ENCODE peak calls at places on chromosomes 11 and 22, in six cellular contexts. One of them, this sample, is unnamed.

GRCh38 chr22:27223317-27224177 is 566.2 kb downstream of the MIAT start:
- DNase-seq in IMR-90: peak; percentile 89
- DNase-seq in tibial nerve: no peak
- DNase-seq in cardiac muscle cell: peak; percentile 96
- DNase-seq in CD8-positive, alpha-beta T cell: no peak
- DNase-seq in ovary: no peak
- DNase-seq in this sample: no peak

GRCh38 chr11:92932023-92932422 is 37.4 kb upstream of the MTNR1B start:
- DNase-seq in ovary: no peak
- DNase-seq in IMR-90: peak; percentile 23
- DNase-seq in CD8-positive, alpha-beta T cell: no peak
- DNase-seq in tibial nerve: no peak
- DNase-seq in cardiac muscle cell: peak; percentile 6
- DNase-seq in this sample: peak; percentile 9

GRCh38 chr11:61955031-61955415 is 4.9 kb downstream of the BEST1 start:
- DNase-seq in IMR-90: peak; percentile 87
- DNase-seq in tibial nerve: no peak
- DNase-seq in CD8-positive, alpha-beta T cell: no peak
- DNase-seq in ovary: peak; percentile 81
- DNase-seq in cardiac muscle cell: peak; percentile 93
- DNase-seq in this sample: peak; percentile 65

GRCh38 chr11:43789700-43790443 is 90.8 kb upstream of the ALKBH3 start:
- DNase-seq in tibial nerve: no peak
- DNase-seq in IMR-90: peak; percentile 70
- DNase-seq in cardiac muscle cell: peak; percentile 52
- DNase-seq in ovary: no peak
- DNase-seq in CD8-positive, alpha-beta T cell: no peak
- DNase-seq in this sample: peak; percentile 61

GRCh38 chr22:36369922-36370781 is 17.6 kb downstream of the MYH9 start:
- DNase-seq in CD8-positive, alpha-beta T cell: no peak
- DNase-seq in cardiac muscle cell: peak; percentile 64
- DNase-seq in ovary: peak; percentile 60
- DNase-seq in IMR-90: peak; percentile 41
- DNase-seq in tibial nerve: no peak
- DNase-seq in this sample: no peak

GRCh38 chr11:429931-430456 is 11.8 kb downstream of the ANO9 start:
- DNase-seq in IMR-90: no peak
- DNase-seq in ovary: no peak
- DNase-seq in tibial nerve: no peak
- DNase-seq in CD8-positive, alpha-beta T cell: no peak
- DNase-seq in cardiac muscle cell: no peak
- DNase-seq in this sample: no peak

GRCh38 chr11:69640260-69640994 is 529 bp upstream of the CCND1 start:
- DNase-seq in CD8-positive, alpha-beta T cell: no peak
- DNase-seq in cardiac muscle cell: peak; percentile 33
- DNase-seq in tibial nerve: no peak
- DNase-seq in IMR-90: no peak
- DNase-seq in ovary: no peak
- DNase-seq in this sample: no peak

GRCh38 chr11:73137942-73138274 is 4.2 kb downstream of the FCHSD2 start:
- DNase-seq in ovary: no peak
- DNase-seq in IMR-90: no peak
- DNase-seq in CD8-positive, alpha-beta T cell: no peak
- DNase-seq in cardiac muscle cell: no peak
- DNase-seq in tibial nerve: no peak
- DNase-seq in this sample: no peak

GRCh38 chr22:26651840-26652239 is 5.5 kb upstream of the MIAT start:
- DNase-seq in CD8-positive, alpha-beta T cell: no peak
- DNase-seq in IMR-90: no peak
- DNase-seq in cardiac muscle cell: no peak
- DNase-seq in tibial nerve: no peak
- DNase-seq in ovary: no peak
- DNase-seq in this sample: no peak

GRCh38 chr11:35485656-35486318 is 39.6 kb downstream of the PAMR1 start:
- DNase-seq in ovary: peak; percentile 61
- DNase-seq in IMR-90: peak; percentile 79
- DNase-seq in tibial nerve: peak; percentile 66
- DNase-seq in cardiac muscle cell: peak; percentile 83
- DNase-seq in CD8-positive, alpha-beta T cell: peak; percentile 34
- DNase-seq in this sample: peak; percentile 70

GRCh38 chr22:20997536-20998257 is 4.2 kb downstream of the THAP7 start:
- DNase-seq in tibial nerve: no peak
- DNase-seq in IMR-90: no peak
- DNase-seq in CD8-positive, alpha-beta T cell: no peak
- DNase-seq in ovary: no peak
- DNase-seq in cardiac muscle cell: no peak
- DNase-seq in this sample: no peak

GRCh38 chr11:3222003-3222855 is 3.6 kb upstream of the MRGPRG start:
- DNase-seq in ovary: no peak
- DNase-seq in IMR-90: no peak
- DNase-seq in CD8-positive, alpha-beta T cell: no peak
- DNase-seq in cardiac muscle cell: no peak
- DNase-seq in tibial nerve: no peak
- DNase-seq in this sample: no peak

GRCh38 chr11:2358754-2359444 is 18.2 kb upstream of the CD81 start:
- DNase-seq in cardiac muscle cell: no peak
- DNase-seq in ovary: no peak
- DNase-seq in IMR-90: no peak
- DNase-seq in tibial nerve: no peak
- DNase-seq in CD8-positive, alpha-beta T cell: no peak
- DNase-seq in this sample: no peak

GRCh38 chr11:2805388-2806057 is 80.1 kb downstream of the CDKN1C start:
- DNase-seq in CD8-positive, alpha-beta T cell: no peak
- DNase-seq in ovary: peak; percentile 18
- DNase-seq in tibial nerve: peak; percentile 13
- DNase-seq in IMR-90: no peak
- DNase-seq in cardiac muscle cell: no peak
- DNase-seq in this sample: no peak

GRCh38 chr11:65382804-65383368 is 440 bp upstream of the SLC25A45 start:
- DNase-seq in cardiac muscle cell: no peak
- DNase-seq in CD8-positive, alpha-beta T cell: no peak
- DNase-seq in ovary: peak; percentile 52
- DNase-seq in IMR-90: no peak
- DNase-seq in tibial nerve: no peak
- DNase-seq in this sample: peak; percentile 63

GRCh38 chr11:63666874-63667273 is 4.3 kb downstream of the ATL3 start:
- DNase-seq in CD8-positive, alpha-beta T cell: no peak
- DNase-seq in cardiac muscle cell: peak; percentile 70
- DNase-seq in IMR-90: peak; percentile 94
- DNase-seq in ovary: no peak
- DNase-seq in tibial nerve: no peak
- DNase-seq in this sample: no peak

GRCh38 chr11:120808616-120809050 is 215.3 kb upstream of the TBCEL start:
- DNase-seq in IMR-90: no peak
- DNase-seq in CD8-positive, alpha-beta T cell: no peak
- DNase-seq in cardiac muscle cell: no peak
- DNase-seq in ovary: no peak
- DNase-seq in tibial nerve: no peak
- DNase-seq in this sample: no peak

GRCh38 chr11:1340111-1340510 is 30.7 kb upstream of the TOLLIP start:
- DNase-seq in ovary: no peak
- DNase-seq in cardiac muscle cell: no peak
- DNase-seq in CD8-positive, alpha-beta T cell: no peak
- DNase-seq in tibial nerve: no peak
- DNase-seq in IMR-90: no peak
- DNase-seq in this sample: no peak

GRCh38 chr11:12330491-12331231 is 46.7 kb upstream of the PARVA start:
- DNase-seq in CD8-positive, alpha-beta T cell: no peak
- DNase-seq in cardiac muscle cell: peak; percentile 9
- DNase-seq in tibial nerve: no peak
- DNase-seq in ovary: no peak
- DNase-seq in IMR-90: peak; percentile 7
- DNase-seq in this sample: no peak

GRCh38 chr11:108511851-108512474 is 13.8 kb upstream of the POGLUT3 start:
- DNase-seq in ovary: no peak
- DNase-seq in tibial nerve: no peak
- DNase-seq in cardiac muscle cell: peak; percentile 19
- DNase-seq in IMR-90: peak; percentile 70
- DNase-seq in CD8-positive, alpha-beta T cell: no peak
- DNase-seq in this sample: peak; percentile 21

GRCh38 chr11:114496915-114497314 is 57.6 kb downstream of the REXO2 start:
- DNase-seq in CD8-positive, alpha-beta T cell: no peak
- DNase-seq in ovary: no peak
- DNase-seq in tibial nerve: no peak
- DNase-seq in cardiac muscle cell: no peak
- DNase-seq in IMR-90: no peak
- DNase-seq in this sample: no peak
- TF ChIP-seq CTCF in CD8-positive, alpha-beta T cell: no peak
- TF ChIP-seq CTCF in ovary: no peak
- TF ChIP-seq CTCF in tibial nerve: no peak
- TF ChIP-seq CTCF in cardiac muscle cell: no peak
- TF ChIP-seq CTCF in IMR-90: no peak
- TF ChIP-seq CTCF in this sample: no peak

GRCh38 chr11:96105944-96106343 is 182.0 kb upstream of the MTMR2 start:
- DNase-seq in tibial nerve: no peak
- DNase-seq in ovary: no peak
- DNase-seq in cardiac muscle cell: no peak
- DNase-seq in IMR-90: no peak
- DNase-seq in CD8-positive, alpha-beta T cell: no peak
- DNase-seq in this sample: no peak

GRCh38 chr11:96109265-96110030 is 185.5 kb upstream of the MTMR2 start:
- DNase-seq in CD8-positive, alpha-beta T cell: no peak
- DNase-seq in IMR-90: peak; percentile 19
- DNase-seq in ovary: no peak
- DNase-seq in tibial nerve: no peak
- DNase-seq in cardiac muscle cell: no peak
- DNase-seq in this sample: no peak

GRCh38 chr11:96105197-96105895 is 181.4 kb upstream of the MTMR2 start:
- DNase-seq in ovary: no peak
- DNase-seq in CD8-positive, alpha-beta T cell: no peak
- DNase-seq in tibial nerve: no peak
- DNase-seq in cardiac muscle cell: peak; percentile 54
- DNase-seq in IMR-90: no peak
- DNase-seq in this sample: no peak

GRCh38 chr11:96110302-96110701 is 186.4 kb upstream of the MTMR2 start:
- DNase-seq in CD8-positive, alpha-beta T cell: no peak
- DNase-seq in ovary: no peak
- DNase-seq in tibial nerve: no peak
- DNase-seq in IMR-90: no peak
- DNase-seq in cardiac muscle cell: no peak
- DNase-seq in this sample: no peak

GRCh38 chr11:96107143-96107829 is 183.4 kb upstream of the MTMR2 start:
- DNase-seq in ovary: no peak
- DNase-seq in tibial nerve: no peak
- DNase-seq in IMR-90: no peak
- DNase-seq in CD8-positive, alpha-beta T cell: no peak
- DNase-seq in cardiac muscle cell: no peak
- DNase-seq in this sample: no peak
- H3K27ac ChIP-seq in ovary: no peak overlapping the region
- H3K27ac ChIP-seq in tibial nerve: peak overlapping the region; percentile 44
- H3K27ac ChIP-seq in IMR-90: no peak overlapping the region
- H3K27ac ChIP-seq in CD8-positive, alpha-beta T cell: no peak overlapping the region
- H3K27ac ChIP-seq in cardiac muscle cell: no peak overlapping the region
- H3K27ac ChIP-seq in this sample: no peak overlapping the region

DNA sequence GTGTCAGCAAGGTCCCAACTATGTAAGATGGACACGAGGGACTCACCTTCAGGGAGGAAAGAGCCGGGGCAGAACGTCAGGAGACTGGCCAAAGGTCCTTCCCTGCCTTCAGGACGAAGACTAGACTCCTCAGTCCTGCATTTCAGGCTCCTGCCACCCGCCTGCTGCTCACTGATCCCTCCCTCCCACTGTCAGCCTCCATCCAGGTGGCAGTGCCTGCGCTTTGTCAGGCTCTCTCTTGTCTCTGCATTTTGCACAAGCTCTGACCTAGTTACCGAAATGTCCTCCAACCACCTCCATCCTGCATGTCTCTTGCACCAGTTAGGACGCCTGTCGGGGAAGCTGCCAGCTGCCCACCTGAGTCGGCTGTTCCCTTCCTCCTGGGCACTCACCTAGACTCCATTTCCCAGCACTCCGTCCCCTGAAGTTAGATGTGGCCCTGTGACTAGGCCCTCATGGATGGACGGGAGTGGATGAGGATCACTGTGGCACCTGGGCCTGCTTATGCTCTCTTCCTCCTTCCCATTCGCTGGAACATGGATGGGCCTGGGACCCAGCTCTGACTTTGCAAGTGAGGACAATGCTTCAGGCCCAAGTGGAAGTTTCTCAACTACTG is 8.0 kb downstream of the B3GNT6 start:
- DNase-seq in IMR-90: no peak
- DNase-seq in cardiac muscle cell: no peak
- DNase-seq in tibial nerve: no peak
- DNase-seq in ovary: no peak
- DNase-seq in CD8-positive, alpha-beta T cell: no peak
- DNase-seq in this sample: no peak
- TF ChIP-seq CTCF in IMR-90: no peak
- TF ChIP-seq CTCF in cardiac muscle cell: no peak
- TF ChIP-seq CTCF in tibial nerve: no peak
- TF ChIP-seq CTCF in ovary: no peak
- TF ChIP-seq CTCF in CD8-positive, alpha-beta T cell: no peak
- TF ChIP-seq CTCF in this sample: no peak

DNA sequence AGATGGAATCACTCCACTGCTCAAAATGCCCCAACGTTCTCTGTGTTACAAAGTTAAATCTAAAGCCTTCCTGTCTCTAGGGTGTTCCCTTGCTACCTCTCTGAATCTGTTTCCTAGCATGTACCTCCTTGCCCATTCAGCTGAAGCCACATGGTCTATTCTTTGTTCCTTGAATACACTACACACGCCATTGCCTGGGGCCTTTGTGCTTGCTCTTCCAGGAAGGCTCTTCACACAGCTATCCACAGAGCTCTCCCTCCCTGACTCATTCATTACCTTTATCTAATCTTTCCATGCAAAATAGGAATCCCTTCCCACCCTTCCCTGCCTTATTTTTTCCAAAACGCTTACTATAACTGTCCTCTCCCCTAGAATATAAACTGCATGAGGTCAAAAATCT is 65.0 kb downstream of the UBASH3B start:
- DNase-seq in ovary: no peak
- DNase-seq in tibial nerve: no peak
- DNase-seq in cardiac muscle cell: peak; percentile 51
- DNase-seq in CD8-positive, alpha-beta T cell: no peak
- DNase-seq in IMR-90: no peak
- DNase-seq in this sample: no peak
- H3K27ac ChIP-seq in ovary: no peak overlapping the region
- H3K27ac ChIP-seq in tibial nerve: no peak overlapping the region
- H3K27ac ChIP-seq in cardiac muscle cell: no peak overlapping the region
- H3K27ac ChIP-seq in CD8-positive, alpha-beta T cell: no peak overlapping the region
- H3K27ac ChIP-seq in IMR-90: no peak overlapping the region
- H3K27ac ChIP-seq in this sample: no peak overlapping the region

This sample was measured in RWPE1.